ENCODE peak calls at places on chromosomes 7 and 10, in five cellular contexts. Q, Z, G, N and C are unnamed samples.

GRCh38 chr7:37352974-37353948 is 95.4 kb downstream of the ELMO1 start:
- DNase-seq in Z (no peak), G (no peak), Q (no peak), N (no peak), C (no peak)

GRCh38 chr10:85187047-85187446 is 858.7 kb downstream of the CCSER2 start:
- DNase-seq in G (no peak), N (no peak), Z (no peak), Q (no peak), C (no peak)

GRCh38 chr7:98784216-98784785 is 85.5 kb downstream of the TMEM130 start:
- DNase-seq in Q (no peak), N (no peak), G (no peak), Z (no peak), C (no peak)

GRCh38 chr10:78778446-78779338 is 290.1 kb upstream of the ZMIZ1 start:
- DNase-seq in Q (no peak), G (no peak), Z (no peak), N (no peak), C (no peak)

GRCh38 chr10:131001438-131001837 is 310.1 kb downstream of the TCERG1L start:
- DNase-seq in Q (no peak), Z (no peak), G (no peak), N (no peak), C (no peak)

GRCh38 chr10:36946598-36946997 is 178.8 kb upstream of the ANKRD30A start:
- DNase-seq in Z (no peak), N (no peak), G (no peak), Q (no peak), C (no peak)

GRCh38 chr10:73577788-73578187 is 13.4 kb downstream of the USP54 start:
- DNase-seq in Z (peak; percentile 66), N (no peak), Q (no peak), G (no peak), C (no peak)

GRCh38 chr7:131327049-131327625 is 539 bp upstream of the MKLN1 start:
- DNase-seq in Z (peak; percentile 76), G (peak; percentile 64), Q (no peak), N (no peak), C (peak; percentile 73)

GRCh38 chr10:5976689-5977470 is 463 bp downstream of the IL15RA start:
- DNase-seq in Q (peak; percentile 45), Z (peak; percentile 59), G (peak; percentile 39), N (peak; percentile 3), C (peak; percentile 10)

GRCh38 chr10:97129666-97130065 is 56.1 kb downstream of the SLIT1 start:
- DNase-seq in Z (no peak), N (no peak), G (no peak), Q (no peak), C (no peak)

GRCh38 chr10:132107947-132108877 is 42.5 kb downstream of the JAKMIP3 start:
- DNase-seq in Q (no peak), G (no peak), Z (no peak), N (no peak), C (no peak)

GRCh38 chr7:41816111-41816510 is 113.2 kb upstream of the INHBA start:
- DNase-seq in G (no peak), Q (no peak), Z (no peak), N (no peak), C (no peak)

GRCh38 chr7:78770422-78771410 is 682.8 kb downstream of the MAGI2 start:
- DNase-seq in N (peak; percentile 32), Z (peak; percentile 13), Q (no peak), G (no peak), C (no peak)

GRCh38 chr7:80014507-80014906 is 120.1 kb upstream of the GNAI1 start:
- DNase-seq in N (no peak), G (no peak), Q (no peak), Z (peak; percentile 77), C (no peak)

GRCh38 chr7:100513212-100513611 is 25.8 kb upstream of the AGFG2 start:
- DNase-seq in N (no peak), Z (no peak), G (no peak), Q (no peak), C (no peak)